ENCODE peak calls at places on chromosomes 13 and 19, in six cellular contexts. C is DMS 273 treated with DMSO at 0.1 percent for 48 hours, H is nucleus accumbens, Y is A549, Z is pons, D is NCI-H526 treated with DMSO at 0.1 percent for 48 hours. J is an unnamed sample.

GRCh38 chr19:35362261-35363000 is 4.2 kb downstream of the FFAR3 start:
- DNase-seq in C (no peak), H (no peak), Y (no peak), Z (no peak), D (no peak), J (no peak)

GRCh38 chr13:109743706-109744453 is 42.5 kb downstream of the IRS2 start:
- DNase-seq in C (peak), H (no peak), Y (peak), Z (no peak), D (no peak), J (no peak)

GRCh38 chr13:102369303-102369702 is 32.5 kb downstream of the FGF14 start:
- DNase-seq in C (no peak), H (no peak), Y (no peak), Z (no peak), D (no peak), J (no peak)

GRCh38 chr19:17109962-17110598 is 34.5 kb downstream of the MYO9B start:
- DNase-seq in C (no peak), H (no peak), Y (no peak), Z (peak), D (no peak), J (peak)

GRCh38 chr13:102972191-102972590 is 94.0 kb downstream of the SLC10A2 start:
- DNase-seq in C (no peak), H (no peak), Y (no peak), Z (no peak), D (no peak), J (no peak)

GRCh38 chr19:39543477-39543857 is 3.5 kb upstream of the EID2 start:
- DNase-seq in C (no peak), H (no peak), Y (no peak), Z (no peak), D (no peak), J (no peak)

GRCh38 chr19:38506723-38507550 is 73.4 kb downstream of the RYR1 start:
- DNase-seq in C (no peak), H (no peak), Y (peak), Z (peak), D (peak), J (peak)

GRCh38 chr13:76552373-76552772 is 333.8 kb downstream of the KCTD12 start:
- DNase-seq in C (no peak), H (no peak), Y (no peak), Z (no peak), D (no peak), J (no peak)

GRCh38 chr19:38891791-38892190 is 7.6 kb downstream of the SIRT2 start:
- DNase-seq in C (no peak), H (no peak), Y (no peak), Z (peak), D (no peak), J (no peak)

GRCh38 chr19:41998246-41999020 is 4.4 kb upstream of the ATP1A3 start:
- DNase-seq in C (peak), H (no peak), Y (peak), Z (no peak), D (peak), J (no peak)

GRCh38 chr13:106038752-106039151 is 496.7 kb downstream of the EFNB2 start:
- DNase-seq in C (no peak), H (no peak), Y (no peak), Z (no peak), D (no peak), J (no peak)

GRCh38 chr19:7988307-7988706 is 17.1 kb downstream of the ELAVL1 start:
- DNase-seq in C (no peak), H (no peak), Y (no peak), Z (no peak), D (no peak), J (no peak)

GRCh38 chr19:15128162-15128770 is 21.1 kb downstream of the SYDE1 start:
- DNase-seq in C (no peak), H (no peak), Y (no peak), Z (no peak), D (no peak), J (no peak)

GRCh38 chr13:77740931-77741586 is 43.6 kb downstream of the SLAIN1 start:
- DNase-seq in C (no peak), H (peak), Y (no peak), Z (peak), D (peak), J (no peak)

GRCh38 chr19:47363758-47364529 is 14.8 kb downstream of the DHX34 start:
- DNase-seq in C (no peak), H (no peak), Y (no peak), Z (no peak), D (no peak), J (no peak)

GRCh38 chr13:40315416-40316064 is 350.9 kb downstream of the FOXO1 start:
- DNase-seq in C (no peak), H (no peak), Y (no peak), Z (no peak), D (no peak), J (no peak)

GRCh38 chr13:21043898-21044297 is 17.5 kb downstream of the LATS2 start:
- DNase-seq in C (no peak), H (no peak), Y (no peak), Z (peak), D (no peak), J (no peak)

GRCh38 chr13:28117689-28118377 is 17.5 kb upstream of the FLT3 start:
- DNase-seq in C (no peak), H (no peak), Y (no peak), Z (peak), D (no peak), J (peak)

GRCh38 chr13:65540064-65540635 is 1690.0 kb downstream of the PCDH9 start:
- DNase-seq in C (no peak), H (no peak), Y (no peak), Z (no peak), D (no peak), J (no peak)

GRCh38 chr19:55304279-55304978 is 20.6 kb downstream of the BRSK1 start:
- DNase-seq in C (no peak), H (no peak), Y (peak), Z (no peak), D (peak), J (peak)

GRCh38 chr19:51326216-51327065 is 15.0 kb downstream of the IGLON5 start:
- DNase-seq in C (no peak), H (no peak), Y (no peak), Z (no peak), D (no peak), J (no peak)

GRCh38 chr19:2239771-2240770 is 3.4 kb downstream of the SF3A2 start:
- DNase-seq in C (no peak), H (no peak), Y (no peak), Z (peak), D (no peak), J (no peak)

GRCh38 chr19:2058570-2059421 is 7.8 kb upstream of the MKNK2 start:
- DNase-seq in C (no peak), H (no peak), Y (no peak), Z (no peak), D (no peak), J (no peak)

GRCh38 chr19:49590971-49591730 is at the start of gene PRR12:
- DNase-seq in C (peak), H (peak), Y (peak), Z (peak), D (peak), J (no peak)

GRCh38 chr19:41422456-41422855 is 4.7 kb downstream of the B3GNT8 start:
- DNase-seq in C (no peak), H (no peak), Y (no peak), Z (no peak), D (no peak), J (no peak)

GRCh38 chr13:87274209-87274819 is 396.9 kb upstream of the SLITRK5 start:
- DNase-seq in C (no peak), H (no peak), Y (no peak), Z (peak), D (peak), J (no peak)

GRCh38 chr19:47071731-47072130 is 23.3 kb upstream of the TMEM160 start:
- DNase-seq in C (no peak), H (no peak), Y (no peak), Z (no peak), D (no peak), J (no peak)

GRCh38 chr13:98761126-98761978 is 8.9 kb upstream of the SLC15A1 start:
- DNase-seq in C (no peak), H (no peak), Y (no peak), Z (no peak), D (no peak), J (no peak)

GRCh38 chr13:64568748-64569147 is 2661.4 kb downstream of the PCDH9 start:
- DNase-seq in C (no peak), H (no peak), Y (no peak), Z (no peak), D (no peak), J (no peak)

GRCh38 chr19:52522555-52522954 is 4.9 kb upstream of the ZNF808 start:
- DNase-seq in C (no peak), H (no peak), Y (no peak), Z (no peak), D (no peak), J (no peak)

GRCh38 chr13:113667771-113668490 is 912 bp downstream of the GRK1 start:
- DNase-seq in C (no peak), H (no peak), Y (no peak), Z (no peak), D (no peak), J (no peak)

GRCh38 chr19:10643166-10643967 is 10.8 kb upstream of the ILF3 start:
- DNase-seq in C (no peak), H (no peak), Y (no peak), Z (no peak), D (no peak), J (no peak)

GRCh38 chr13:48266967-48267639 is 34.1 kb downstream of the ITM2B start:
- DNase-seq in C (no peak), H (no peak), Y (no peak), Z (no peak), D (no peak), J (no peak)

GRCh38 chr19:48194041-48194871 is 23.8 kb downstream of the ZSWIM9 start:
- DNase-seq in C (no peak), H (no peak), Y (no peak), Z (no peak), D (no peak), J (no peak)

GRCh38 chr19:11380653-11381534 is 3.2 kb downstream of the EPOR start:
- DNase-seq in C (peak), H (peak), Y (peak), Z (peak), D (peak), J (peak)

GRCh38 chr13:44078806-44079378 is 199.2 kb downstream of the LACC1 start:
- DNase-seq in C (no peak), H (no peak), Y (no peak), Z (no peak), D (no peak), J (no peak)

J was measured in gastrocnemius medialis.